ENCODE peak calls at places on chromosomes 2 and 18, in seven cellular contexts. One of them, this sample, is unnamed.

GRCh38 chr2:240235811-240236210 is 95.4 kb upstream of the OTOS start:
- DNase-seq in stimulated activated CD4-positive, alpha-beta T cell treated with anti-CD3 and anti-CD28 coated beads, Interleukin-12 subunit alpha, Interleukin-12 subunit beta, amount 100 ng/mL, for 4 hours: no peak
- DNase-seq in HT-29: no peak
- DNase-seq in fibroblast of lung: no peak
- DNase-seq in MV-4-11: no peak
- DNase-seq in glomerular endothelial cell: no peak
- DNase-seq in left ventricle myocardium inferior: no peak
- DNase-seq in this sample: no peak

GRCh38 chr2:37586663-37587409 is 84.6 kb downstream of the CDC42EP3 start:
- DNase-seq in stimulated activated CD4-positive, alpha-beta T cell treated with anti-CD3 and anti-CD28 coated beads, Interleukin-12 subunit alpha, Interleukin-12 subunit beta, amount 100 ng/mL, for 4 hours: no peak
- DNase-seq in HT-29: peak
- DNase-seq in fibroblast of lung: no peak
- DNase-seq in MV-4-11: no peak
- DNase-seq in glomerular endothelial cell: no peak
- DNase-seq in left ventricle myocardium inferior: no peak
- DNase-seq in this sample: no peak

GRCh38 chr2:203804070-203804469 is 63.5 kb upstream of the CTLA4 start:
- DNase-seq in stimulated activated CD4-positive, alpha-beta T cell treated with anti-CD3 and anti-CD28 coated beads, Interleukin-12 subunit alpha, Interleukin-12 subunit beta, amount 100 ng/mL, for 4 hours: no peak
- DNase-seq in HT-29: no peak
- DNase-seq in fibroblast of lung: peak
- DNase-seq in MV-4-11: peak
- DNase-seq in glomerular endothelial cell: no peak
- DNase-seq in left ventricle myocardium inferior: no peak
- DNase-seq in this sample: no peak

GRCh38 chr2:17579605-17580318 is 39.3 kb downstream of the VSNL1 start:
- DNase-seq in stimulated activated CD4-positive, alpha-beta T cell treated with anti-CD3 and anti-CD28 coated beads, Interleukin-12 subunit alpha, Interleukin-12 subunit beta, amount 100 ng/mL, for 4 hours: no peak
- DNase-seq in HT-29: no peak
- DNase-seq in fibroblast of lung: no peak
- DNase-seq in MV-4-11: no peak
- DNase-seq in glomerular endothelial cell: no peak
- DNase-seq in left ventricle myocardium inferior: no peak
- DNase-seq in this sample: no peak

GRCh38 chr2:219308142-219309093 is 783 bp downstream of the PTPRN start:
- DNase-seq in stimulated activated CD4-positive, alpha-beta T cell treated with anti-CD3 and anti-CD28 coated beads, Interleukin-12 subunit alpha, Interleukin-12 subunit beta, amount 100 ng/mL, for 4 hours: peak
- DNase-seq in HT-29: peak
- DNase-seq in fibroblast of lung: peak
- DNase-seq in MV-4-11: peak
- DNase-seq in glomerular endothelial cell: no peak
- DNase-seq in left ventricle myocardium inferior: peak
- DNase-seq in this sample: peak

GRCh38 chr2:18899725-18900124 is 310.4 kb upstream of the NT5C1B start:
- DNase-seq in stimulated activated CD4-positive, alpha-beta T cell treated with anti-CD3 and anti-CD28 coated beads, Interleukin-12 subunit alpha, Interleukin-12 subunit beta, amount 100 ng/mL, for 4 hours: no peak
- DNase-seq in HT-29: no peak
- DNase-seq in fibroblast of lung: no peak
- DNase-seq in MV-4-11: no peak
- DNase-seq in glomerular endothelial cell: no peak
- DNase-seq in left ventricle myocardium inferior: no peak
- DNase-seq in this sample: no peak

GRCh38 chr2:198883604-198884003 is 574.1 kb downstream of the SATB2 start:
- DNase-seq in stimulated activated CD4-positive, alpha-beta T cell treated with anti-CD3 and anti-CD28 coated beads, Interleukin-12 subunit alpha, Interleukin-12 subunit beta, amount 100 ng/mL, for 4 hours: no peak
- DNase-seq in HT-29: no peak
- DNase-seq in fibroblast of lung: no peak
- DNase-seq in MV-4-11: no peak
- DNase-seq in glomerular endothelial cell: no peak
- DNase-seq in left ventricle myocardium inferior: no peak
- DNase-seq in this sample: no peak

GRCh38 chr18:62437520-62438329 is 85.1 kb upstream of the ZCCHC2 start:
- DNase-seq in stimulated activated CD4-positive, alpha-beta T cell treated with anti-CD3 and anti-CD28 coated beads, Interleukin-12 subunit alpha, Interleukin-12 subunit beta, amount 100 ng/mL, for 4 hours: no peak
- DNase-seq in HT-29: no peak
- DNase-seq in fibroblast of lung: no peak
- DNase-seq in MV-4-11: peak
- DNase-seq in glomerular endothelial cell: no peak
- DNase-seq in left ventricle myocardium inferior: peak
- DNase-seq in this sample: peak

GRCh38 chr2:170562928-170563327 is 152.2 kb upstream of the SP5 start:
- DNase-seq in stimulated activated CD4-positive, alpha-beta T cell treated with anti-CD3 and anti-CD28 coated beads, Interleukin-12 subunit alpha, Interleukin-12 subunit beta, amount 100 ng/mL, for 4 hours: no peak
- DNase-seq in HT-29: no peak
- DNase-seq in fibroblast of lung: no peak
- DNase-seq in MV-4-11: no peak
- DNase-seq in glomerular endothelial cell: no peak
- DNase-seq in left ventricle myocardium inferior: no peak
- DNase-seq in this sample: no peak

GRCh38 chr2:35347561-35347960 is 1008.0 kb upstream of the CRIM1 start:
- DNase-seq in stimulated activated CD4-positive, alpha-beta T cell treated with anti-CD3 and anti-CD28 coated beads, Interleukin-12 subunit alpha, Interleukin-12 subunit beta, amount 100 ng/mL, for 4 hours: no peak
- DNase-seq in HT-29: no peak
- DNase-seq in fibroblast of lung: no peak
- DNase-seq in MV-4-11: no peak
- DNase-seq in glomerular endothelial cell: no peak
- DNase-seq in left ventricle myocardium inferior: no peak
- DNase-seq in this sample: no peak

GRCh38 chr2:169386621-169387235 is 24.4 kb upstream of the LRP2 start:
- DNase-seq in stimulated activated CD4-positive, alpha-beta T cell treated with anti-CD3 and anti-CD28 coated beads, Interleukin-12 subunit alpha, Interleukin-12 subunit beta, amount 100 ng/mL, for 4 hours: no peak
- DNase-seq in HT-29: no peak
- DNase-seq in fibroblast of lung: no peak
- DNase-seq in MV-4-11: no peak
- DNase-seq in glomerular endothelial cell: no peak
- DNase-seq in left ventricle myocardium inferior: no peak
- DNase-seq in this sample: no peak

GRCh38 chr2:239724194-239724849 is 300.8 kb downstream of the NDUFA10 start:
- DNase-seq in stimulated activated CD4-positive, alpha-beta T cell treated with anti-CD3 and anti-CD28 coated beads, Interleukin-12 subunit alpha, Interleukin-12 subunit beta, amount 100 ng/mL, for 4 hours: no peak
- DNase-seq in HT-29: no peak
- DNase-seq in fibroblast of lung: no peak
- DNase-seq in MV-4-11: no peak
- DNase-seq in glomerular endothelial cell: no peak
- DNase-seq in left ventricle myocardium inferior: no peak
- DNase-seq in this sample: peak

GRCh38 chr2:204673877-204674276 is 128.6 kb downstream of the PARD3B start:
- DNase-seq in stimulated activated CD4-positive, alpha-beta T cell treated with anti-CD3 and anti-CD28 coated beads, Interleukin-12 subunit alpha, Interleukin-12 subunit beta, amount 100 ng/mL, for 4 hours: no peak
- DNase-seq in HT-29: no peak
- DNase-seq in fibroblast of lung: no peak
- DNase-seq in MV-4-11: no peak
- DNase-seq in glomerular endothelial cell: no peak
- DNase-seq in left ventricle myocardium inferior: no peak
- DNase-seq in this sample: no peak

GRCh38 chr2:8249769-8250168 is 432.1 kb upstream of the ID2 start:
- DNase-seq in stimulated activated CD4-positive, alpha-beta T cell treated with anti-CD3 and anti-CD28 coated beads, Interleukin-12 subunit alpha, Interleukin-12 subunit beta, amount 100 ng/mL, for 4 hours: no peak
- DNase-seq in HT-29: no peak
- DNase-seq in fibroblast of lung: no peak
- DNase-seq in MV-4-11: no peak
- DNase-seq in glomerular endothelial cell: no peak
- DNase-seq in left ventricle myocardium inferior: no peak
- DNase-seq in this sample: no peak

GRCh38 chr2:151833984-151834383 is 5.8 kb upstream of the ARL5A start:
- DNase-seq in stimulated activated CD4-positive, alpha-beta T cell treated with anti-CD3 and anti-CD28 coated beads, Interleukin-12 subunit alpha, Interleukin-12 subunit beta, amount 100 ng/mL, for 4 hours: no peak
- DNase-seq in HT-29: no peak
- DNase-seq in fibroblast of lung: no peak
- DNase-seq in MV-4-11: peak
- DNase-seq in glomerular endothelial cell: no peak
- DNase-seq in left ventricle myocardium inferior: no peak
- DNase-seq in this sample: no peak

GRCh38 chr2:222033541-222033940 is 265.3 kb downstream of the PAX3 start:
- DNase-seq in stimulated activated CD4-positive, alpha-beta T cell treated with anti-CD3 and anti-CD28 coated beads, Interleukin-12 subunit alpha, Interleukin-12 subunit beta, amount 100 ng/mL, for 4 hours: no peak
- DNase-seq in HT-29: no peak
- DNase-seq in fibroblast of lung: no peak
- DNase-seq in MV-4-11: no peak
- DNase-seq in glomerular endothelial cell: no peak
- DNase-seq in left ventricle myocardium inferior: no peak
- DNase-seq in this sample: no peak

GRCh38 chr18:24992491-24992890 is 359.5 kb downstream of the ZNF521 start:
- DNase-seq in stimulated activated CD4-positive, alpha-beta T cell treated with anti-CD3 and anti-CD28 coated beads, Interleukin-12 subunit alpha, Interleukin-12 subunit beta, amount 100 ng/mL, for 4 hours: no peak
- DNase-seq in HT-29: no peak
- DNase-seq in fibroblast of lung: no peak
- DNase-seq in MV-4-11: no peak
- DNase-seq in glomerular endothelial cell: no peak
- DNase-seq in left ventricle myocardium inferior: no peak
- DNase-seq in this sample: no peak

GRCh38 chr2:226578373-226578772 is 221.2 kb downstream of the IRS1 start:
- DNase-seq in stimulated activated CD4-positive, alpha-beta T cell treated with anti-CD3 and anti-CD28 coated beads, Interleukin-12 subunit alpha, Interleukin-12 subunit beta, amount 100 ng/mL, for 4 hours: no peak
- DNase-seq in HT-29: no peak
- DNase-seq in fibroblast of lung: no peak
- DNase-seq in MV-4-11: no peak
- DNase-seq in glomerular endothelial cell: no peak
- DNase-seq in left ventricle myocardium inferior: no peak
- DNase-seq in this sample: no peak

GRCh38 chr18:8536226-8536625 is 73.0 kb upstream of the RAB12 start:
- DNase-seq in stimulated activated CD4-positive, alpha-beta T cell treated with anti-CD3 and anti-CD28 coated beads, Interleukin-12 subunit alpha, Interleukin-12 subunit beta, amount 100 ng/mL, for 4 hours: no peak
- DNase-seq in HT-29: peak
- DNase-seq in fibroblast of lung: no peak
- DNase-seq in MV-4-11: no peak
- DNase-seq in glomerular endothelial cell: no peak
- DNase-seq in left ventricle myocardium inferior: no peak
- DNase-seq in this sample: no peak

GRCh38 chr2:239262484-239263230 is 138.2 kb downstream of the HDAC4 start:
- DNase-seq in stimulated activated CD4-positive, alpha-beta T cell treated with anti-CD3 and anti-CD28 coated beads, Interleukin-12 subunit alpha, Interleukin-12 subunit beta, amount 100 ng/mL, for 4 hours: no peak
- DNase-seq in HT-29: no peak
- DNase-seq in fibroblast of lung: no peak
- DNase-seq in MV-4-11: no peak
- DNase-seq in glomerular endothelial cell: no peak
- DNase-seq in left ventricle myocardium inferior: no peak
- DNase-seq in this sample: no peak

GRCh38 chr2:71788186-71788525 is 334.8 kb downstream of the DYSF start:
- DNase-seq in stimulated activated CD4-positive, alpha-beta T cell treated with anti-CD3 and anti-CD28 coated beads, Interleukin-12 subunit alpha, Interleukin-12 subunit beta, amount 100 ng/mL, for 4 hours: no peak
- DNase-seq in HT-29: no peak
- DNase-seq in fibroblast of lung: no peak
- DNase-seq in MV-4-11: no peak
- DNase-seq in glomerular endothelial cell: no peak
- DNase-seq in left ventricle myocardium inferior: no peak
- DNase-seq in this sample: no peak

GRCh38 chr2:75317801-75318200 is 118.5 kb upstream of the TACR1 start:
- DNase-seq in stimulated activated CD4-positive, alpha-beta T cell treated with anti-CD3 and anti-CD28 coated beads, Interleukin-12 subunit alpha, Interleukin-12 subunit beta, amount 100 ng/mL, for 4 hours: no peak
- DNase-seq in HT-29: no peak
- DNase-seq in fibroblast of lung: no peak
- DNase-seq in MV-4-11: no peak
- DNase-seq in glomerular endothelial cell: no peak
- DNase-seq in left ventricle myocardium inferior: no peak
- DNase-seq in this sample: no peak

GRCh38 chr2:201928363-201928762 is 105.3 kb upstream of the FZD7 start:
- DNase-seq in stimulated activated CD4-positive, alpha-beta T cell treated with anti-CD3 and anti-CD28 coated beads, Interleukin-12 subunit alpha, Interleukin-12 subunit beta, amount 100 ng/mL, for 4 hours: no peak
- DNase-seq in HT-29: no peak
- DNase-seq in fibroblast of lung: no peak
- DNase-seq in MV-4-11: no peak
- DNase-seq in glomerular endothelial cell: no peak
- DNase-seq in left ventricle myocardium inferior: no peak
- DNase-seq in this sample: no peak

GRCh38 chr2:167509585-167509984 is 621.3 kb downstream of the XIRP2 start:
- DNase-seq in stimulated activated CD4-positive, alpha-beta T cell treated with anti-CD3 and anti-CD28 coated beads, Interleukin-12 subunit alpha, Interleukin-12 subunit beta, amount 100 ng/mL, for 4 hours: no peak
- DNase-seq in HT-29: no peak
- DNase-seq in fibroblast of lung: peak
- DNase-seq in MV-4-11: no peak
- DNase-seq in glomerular endothelial cell: peak
- DNase-seq in left ventricle myocardium inferior: no peak
- DNase-seq in this sample: no peak

GRCh38 chr18:36380173-36380827 is 82.8 kb downstream of the FHOD3 start:
- DNase-seq in stimulated activated CD4-positive, alpha-beta T cell treated with anti-CD3 and anti-CD28 coated beads, Interleukin-12 subunit alpha, Interleukin-12 subunit beta, amount 100 ng/mL, for 4 hours: no peak
- DNase-seq in HT-29: no peak
- DNase-seq in fibroblast of lung: no peak
- DNase-seq in MV-4-11: no peak
- DNase-seq in glomerular endothelial cell: no peak
- DNase-seq in left ventricle myocardium inferior: no peak
- DNase-seq in this sample: no peak

GRCh38 chr2:111688501-111688900 is 195.5 kb downstream of the ANAPC1 start:
- DNase-seq in stimulated activated CD4-positive, alpha-beta T cell treated with anti-CD3 and anti-CD28 coated beads, Interleukin-12 subunit alpha, Interleukin-12 subunit beta, amount 100 ng/mL, for 4 hours: no peak
- DNase-seq in HT-29: no peak
- DNase-seq in fibroblast of lung: peak
- DNase-seq in MV-4-11: no peak
- DNase-seq in glomerular endothelial cell: no peak
- DNase-seq in left ventricle myocardium inferior: no peak
- DNase-seq in this sample: no peak

GRCh38 chr2:240239325-240239724 is 98.9 kb upstream of the OTOS start:
- DNase-seq in stimulated activated CD4-positive, alpha-beta T cell treated with anti-CD3 and anti-CD28 coated beads, Interleukin-12 subunit alpha, Interleukin-12 subunit beta, amount 100 ng/mL, for 4 hours: no peak
- DNase-seq in HT-29: no peak
- DNase-seq in fibroblast of lung: no peak
- DNase-seq in MV-4-11: no peak
- DNase-seq in glomerular endothelial cell: no peak
- DNase-seq in left ventricle myocardium inferior: no peak
- DNase-seq in this sample: no peak

GRCh38 chr18:23228102-23229051 is 93.1 kb downstream of the CABLES1 start:
- DNase-seq in stimulated activated CD4-positive, alpha-beta T cell treated with anti-CD3 and anti-CD28 coated beads, Interleukin-12 subunit alpha, Interleukin-12 subunit beta, amount 100 ng/mL, for 4 hours: no peak
- DNase-seq in HT-29: no peak
- DNase-seq in fibroblast of lung: peak
- DNase-seq in MV-4-11: peak
- DNase-seq in glomerular endothelial cell: no peak
- DNase-seq in left ventricle myocardium inferior: peak
- DNase-seq in this sample: no peak

GRCh38 chr2:120875431-120875830 is 139.8 kb downstream of the GLI2 start:
- DNase-seq in stimulated activated CD4-positive, alpha-beta T cell treated with anti-CD3 and anti-CD28 coated beads, Interleukin-12 subunit alpha, Interleukin-12 subunit beta, amount 100 ng/mL, for 4 hours: no peak
- DNase-seq in HT-29: no peak
- DNase-seq in fibroblast of lung: no peak
- DNase-seq in MV-4-11: no peak
- DNase-seq in glomerular endothelial cell: no peak
- DNase-seq in left ventricle myocardium inferior: no peak
- DNase-seq in this sample: peak